ENCODE peak calls at places on chromosomes 5 and 9, in five cellular contexts. One of them, this sample, is unnamed.

GRCh38 chr5:119420173-119420572 is 32.1 kb upstream of the HSD17B4 start:
- DNase-seq in spleen: no peak
- DNase-seq in sigmoid colon: no peak
- DNase-seq in suprapubic skin: no peak
- DNase-seq in stomach: peak
- DNase-seq in this sample: no peak

GRCh38 chr5:16886366-16886736 is 49.7 kb downstream of the MYO10 start:
- DNase-seq in stomach: no peak
- DNase-seq in spleen: no peak
- DNase-seq in sigmoid colon: no peak
- DNase-seq in suprapubic skin: no peak
- DNase-seq in this sample: no peak

GRCh38 chr5:5497132-5497748 is 74.8 kb downstream of the ICE1 start:
- DNase-seq in spleen: peak
- DNase-seq in suprapubic skin: no peak
- DNase-seq in sigmoid colon: peak
- DNase-seq in stomach: no peak
- DNase-seq in this sample: peak

GRCh38 chr5:168908207-168908606 is 329.0 kb upstream of the PANK3 start:
- DNase-seq in stomach: no peak
- DNase-seq in spleen: no peak
- DNase-seq in suprapubic skin: no peak
- DNase-seq in sigmoid colon: no peak
- DNase-seq in this sample: no peak

GRCh38 chr5:41871866-41872265 is 1.6 kb upstream of the OXCT1 start:
- DNase-seq in suprapubic skin: no peak
- DNase-seq in sigmoid colon: no peak
- DNase-seq in stomach: peak
- DNase-seq in spleen: no peak
- DNase-seq in this sample: no peak

GRCh38 chr9:69325409-69326212 is 596 bp downstream of the ENTREP1 start:
- DNase-seq in suprapubic skin: no peak
- DNase-seq in spleen: no peak
- DNase-seq in stomach: peak
- DNase-seq in sigmoid colon: no peak
- DNase-seq in this sample: peak

GRCh38 chr5:138725153-138725884 is 27.9 kb upstream of the CTNNA1 start:
- DNase-seq in sigmoid colon: peak
- DNase-seq in spleen: no peak
- DNase-seq in suprapubic skin: peak
- DNase-seq in stomach: peak
- DNase-seq in this sample: no peak

GRCh38 chr5:90747175-90747574 is 188.6 kb downstream of the ADGRV1 start:
- DNase-seq in sigmoid colon: no peak
- DNase-seq in stomach: no peak
- DNase-seq in suprapubic skin: no peak
- DNase-seq in spleen: no peak
- DNase-seq in this sample: no peak

GRCh38 chr5:178201221-178201926 is 3.0 kb upstream of the HNRNPAB start:
- DNase-seq in stomach: no peak
- DNase-seq in suprapubic skin: peak
- DNase-seq in spleen: no peak
- DNase-seq in sigmoid colon: peak
- DNase-seq in this sample: no peak

GRCh38 chr5:1506242-1507015 is 17.3 kb downstream of the LPCAT1 start:
- DNase-seq in suprapubic skin: no peak
- DNase-seq in spleen: peak
- DNase-seq in sigmoid colon: no peak
- DNase-seq in stomach: no peak
- DNase-seq in this sample: no peak

GRCh38 chr9:124632077-124632621 is 125.0 kb upstream of the NR5A1 start:
- DNase-seq in stomach: no peak
- DNase-seq in suprapubic skin: no peak
- DNase-seq in sigmoid colon: no peak
- DNase-seq in spleen: no peak
- DNase-seq in this sample: no peak

GRCh38 chr5:58944221-58944620 is 361.3 kb downstream of the RAB3C start:
- DNase-seq in stomach: no peak
- DNase-seq in sigmoid colon: no peak
- DNase-seq in suprapubic skin: no peak
- DNase-seq in spleen: no peak
- DNase-seq in this sample: no peak

GRCh38 chr9:76676857-76677256 is 87.4 kb upstream of the PCA3 start:
- DNase-seq in stomach: no peak
- DNase-seq in sigmoid colon: no peak
- DNase-seq in suprapubic skin: no peak
- DNase-seq in spleen: no peak
- DNase-seq in this sample: no peak

GRCh38 chr9:107243757-107244156 is 39.3 kb upstream of the RAD23B start:
- DNase-seq in suprapubic skin: no peak
- DNase-seq in stomach: peak
- DNase-seq in spleen: no peak
- DNase-seq in sigmoid colon: no peak
- DNase-seq in this sample: no peak
- TF ChIP-seq POLR2AphosphoS5 in suprapubic skin: peak
- TF ChIP-seq POLR2AphosphoS5 in stomach: no peak
- TF ChIP-seq POLR2AphosphoS5 in spleen: no peak
- TF ChIP-seq POLR2AphosphoS5 in sigmoid colon: peak
- TF ChIP-seq POLR2AphosphoS5 in this sample: no peak

DNA sequence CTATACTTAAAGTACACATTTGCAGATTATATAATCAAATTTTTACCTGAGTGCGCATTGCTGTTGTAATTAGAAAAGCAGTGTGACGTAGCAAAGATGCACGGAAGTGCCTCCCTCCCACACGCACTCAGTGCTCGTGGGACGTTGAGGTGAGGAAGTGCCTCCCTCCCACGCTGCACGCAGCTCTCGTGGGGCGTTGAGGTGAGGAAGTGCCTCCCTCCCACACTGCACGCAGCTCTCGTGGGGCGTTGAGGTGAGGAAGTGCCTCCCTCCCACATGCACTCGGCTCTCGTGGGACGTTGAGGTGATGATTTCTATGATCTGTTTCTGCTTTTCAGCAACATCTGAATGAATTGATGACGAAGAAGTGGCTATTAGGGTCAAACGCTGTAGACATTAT is 21.0 kb downstream of the EXOC3 start:
- DNase-seq in stomach: no peak
- DNase-seq in suprapubic skin: peak
- DNase-seq in sigmoid colon: peak
- DNase-seq in spleen: peak
- DNase-seq in this sample: no peak
- TF ChIP-seq POLR2AphosphoS5 in stomach: no peak
- TF ChIP-seq POLR2AphosphoS5 in suprapubic skin: no peak
- TF ChIP-seq POLR2AphosphoS5 in sigmoid colon: no peak
- TF ChIP-seq POLR2AphosphoS5 in spleen: peak
- TF ChIP-seq POLR2AphosphoS5 in this sample: peak

DNA sequence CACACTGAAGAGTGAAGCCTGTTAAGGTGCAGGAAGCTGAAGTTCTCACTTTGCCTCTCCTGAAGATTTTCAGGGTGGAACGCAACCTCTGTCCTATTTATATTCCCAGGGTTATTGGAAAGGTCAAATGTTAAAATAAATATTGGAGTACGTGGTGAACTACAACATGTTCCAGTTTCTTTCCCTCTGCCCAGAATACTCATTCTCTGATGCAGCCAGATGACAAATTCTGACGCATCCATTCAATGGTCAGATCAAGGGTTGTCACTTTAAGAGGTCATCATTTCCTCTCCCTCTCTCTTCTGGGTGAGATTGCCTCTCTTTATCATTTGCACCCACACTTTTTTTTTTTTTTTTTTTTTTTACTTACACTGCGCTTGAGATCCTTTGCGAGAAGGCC is 277.1 kb downstream of the BRINP1 start:
- DNase-seq in sigmoid colon: no peak
- DNase-seq in suprapubic skin: no peak
- DNase-seq in spleen: no peak
- DNase-seq in stomach: no peak
- DNase-seq in this sample: no peak
- TF ChIP-seq POLR2AphosphoS5 in sigmoid colon: no peak
- TF ChIP-seq POLR2AphosphoS5 in suprapubic skin: no peak
- TF ChIP-seq POLR2AphosphoS5 in spleen: no peak
- TF ChIP-seq POLR2AphosphoS5 in stomach: no peak
- TF ChIP-seq POLR2AphosphoS5 in this sample: no peak

DNA sequence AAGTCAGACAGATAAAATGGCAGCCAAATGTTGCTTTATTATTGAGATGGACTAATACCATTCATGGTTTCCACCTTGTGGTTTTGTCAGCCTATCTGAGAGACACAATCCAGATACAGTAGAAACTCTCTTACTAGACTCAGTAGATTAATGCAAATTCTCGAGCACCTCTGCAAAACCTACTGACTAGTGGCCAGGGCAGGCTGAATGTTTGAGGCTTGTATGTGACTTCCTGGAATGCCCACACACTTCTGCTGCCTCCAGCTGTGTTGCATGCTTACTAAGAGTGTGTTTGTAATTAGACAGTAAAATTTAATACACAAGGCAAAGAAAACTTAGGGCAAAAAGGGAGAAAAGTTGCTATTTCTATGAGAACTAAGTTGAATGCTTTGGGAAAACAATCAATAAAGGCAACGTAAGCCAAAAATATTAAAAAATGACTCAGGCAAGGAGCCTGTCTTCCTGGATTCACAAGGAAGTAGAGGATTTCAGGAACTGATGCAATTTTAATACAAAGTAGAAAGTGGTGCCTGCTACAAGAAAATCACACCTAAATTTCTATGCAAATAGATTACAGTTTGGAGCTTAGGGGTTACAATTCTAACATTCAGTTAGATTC is 30.3 kb upstream of the CCNG1 start:
- DNase-seq in suprapubic skin: no peak
- DNase-seq in spleen: no peak
- DNase-seq in stomach: no peak
- DNase-seq in sigmoid colon: no peak
- DNase-seq in this sample: no peak
- TF ChIP-seq POLR2AphosphoS5 in suprapubic skin: no peak
- TF ChIP-seq POLR2AphosphoS5 in spleen: no peak
- TF ChIP-seq POLR2AphosphoS5 in stomach: no peak
- TF ChIP-seq POLR2AphosphoS5 in sigmoid colon: no peak
- TF ChIP-seq POLR2AphosphoS5 in this sample: no peak

DNA sequence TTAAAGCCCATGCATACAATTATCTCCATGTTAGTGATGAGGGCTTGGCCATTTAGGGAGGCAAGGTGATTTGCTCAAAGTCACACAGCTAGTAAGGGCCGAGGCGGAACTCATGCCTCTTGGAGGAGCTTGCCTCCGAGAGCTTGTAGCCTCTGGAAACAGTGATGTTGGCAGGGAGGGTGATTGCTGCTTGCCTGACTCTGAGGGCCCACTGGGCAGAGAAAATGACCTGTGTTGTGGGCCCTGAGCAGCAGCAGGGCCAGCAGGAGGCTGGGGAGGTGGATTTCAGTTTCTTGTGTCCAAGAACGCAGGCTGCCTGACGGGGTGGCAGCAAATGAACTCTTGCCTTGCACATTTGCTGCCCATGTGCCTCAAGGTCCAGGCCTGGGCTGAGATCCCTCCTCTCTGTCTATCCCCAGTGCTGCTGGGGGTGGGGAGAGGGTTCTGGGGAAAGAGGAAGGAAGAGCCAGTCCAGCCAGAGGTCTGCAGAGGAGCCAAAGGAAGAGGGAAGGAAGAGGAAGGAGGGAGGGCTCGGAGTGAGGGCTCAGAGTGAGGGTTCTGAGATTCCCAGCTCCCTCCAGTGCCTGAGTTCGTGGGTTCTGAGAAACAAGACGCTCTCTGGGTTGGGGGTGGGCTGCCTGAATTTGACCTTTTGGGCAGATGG is 16.2 kb upstream of the PTGS1 start:
- DNase-seq in sigmoid colon: no peak
- DNase-seq in suprapubic skin: no peak
- DNase-seq in spleen: peak
- DNase-seq in stomach: no peak
- DNase-seq in this sample: no peak
- TF ChIP-seq POLR2AphosphoS5 in sigmoid colon: no peak
- TF ChIP-seq POLR2AphosphoS5 in suprapubic skin: no peak
- TF ChIP-seq POLR2AphosphoS5 in spleen: no peak
- TF ChIP-seq POLR2AphosphoS5 in stomach: no peak
- TF ChIP-seq POLR2AphosphoS5 in this sample: no peak

GRCh38 chr5:15501057-15501791 is 1.2 kb downstream of the FBXL7 start:
- DNase-seq in stomach: no peak
- DNase-seq in sigmoid colon: peak
- DNase-seq in suprapubic skin: no peak
- DNase-seq in spleen: no peak
- DNase-seq in this sample: no peak

GRCh38 chr5:15496886-15497285 is 3.1 kb upstream of the FBXL7 start:
- DNase-seq in suprapubic skin: no peak
- DNase-seq in sigmoid colon: no peak
- DNase-seq in stomach: no peak
- DNase-seq in spleen: no peak
- DNase-seq in this sample: no peak

GRCh38 chr5:15502208-15502607 is 2.2 kb downstream of the FBXL7 start:
- DNase-seq in spleen: no peak
- DNase-seq in stomach: no peak
- DNase-seq in sigmoid colon: no peak
- DNase-seq in suprapubic skin: no peak
- DNase-seq in this sample: no peak

GRCh38 chr5:15500326-15500958 is 462 bp downstream of the FBXL7 start:
- DNase-seq in spleen: peak
- DNase-seq in suprapubic skin: peak
- DNase-seq in stomach: peak
- DNase-seq in sigmoid colon: peak
- DNase-seq in this sample: no peak

GRCh38 chr5:15499528-15500325 is at the start of gene FBXL7:
- DNase-seq in suprapubic skin: peak
- DNase-seq in spleen: peak
- DNase-seq in stomach: peak
- DNase-seq in sigmoid colon: peak
- DNase-seq in this sample: no peak
- TF ChIP-seq POLR2AphosphoS5 in suprapubic skin: peak
- TF ChIP-seq POLR2AphosphoS5 in spleen: peak
- TF ChIP-seq POLR2AphosphoS5 in stomach: peak
- TF ChIP-seq POLR2AphosphoS5 in sigmoid colon: peak
- TF ChIP-seq POLR2AphosphoS5 in this sample: no peak

GRCh38 chr9:36925033-36925432 is 109.0 kb downstream of the PAX5 start:
- DNase-seq in spleen: no peak
- DNase-seq in suprapubic skin: no peak
- DNase-seq in sigmoid colon: peak
- DNase-seq in stomach: no peak
- DNase-seq in this sample: no peak
- TF ChIP-seq POLR2AphosphoS5 in spleen: no peak
- TF ChIP-seq POLR2AphosphoS5 in suprapubic skin: no peak
- TF ChIP-seq POLR2AphosphoS5 in sigmoid colon: no peak
- TF ChIP-seq POLR2AphosphoS5 in stomach: no peak
- TF ChIP-seq POLR2AphosphoS5 in this sample: no peak